ENCODE peak calls at places on chromosomes 13 and 19, in four cellular contexts. X, H, L and S are unnamed samples.
A peak's percentile ranks its signal among the peaks of the same experiment; 100 is the strongest.

GRCh38 chr13:69331245-69331644 is 776.4 kb upstream of the ATXN8OS start:
- DNase-seq in X (no peak), H (peak; percentile 3), L (peak; percentile 6), S (no peak)

GRCh38 chr13:27022571-27023311 is 148.9 kb downstream of the USP12 start:
- DNase-seq in X (no peak), H (peak; percentile 81), L (no peak), S (no peak)

GRCh38 chr19:17626456-17626855 is 61.7 kb downstream of the UNC13A start:
- DNase-seq in X (no peak), H (no peak), L (peak; percentile 70), S (no peak)

GRCh38 chr13:81929988-81930387 is 1589.1 kb upstream of the SPRY2 start:
- DNase-seq in X (no peak), H (peak; percentile 35), L (peak; percentile 27), S (peak; percentile 25)

GRCh38 chr13:51805313-51805712 is 1.4 kb upstream of the DHRS12 start:
- DNase-seq in X (no peak), H (no peak), L (no peak), S (no peak)

GRCh38 chr13:50617134-50617721 is 226.3 kb downstream of the DLEU7 start:
- DNase-seq in X (no peak), H (peak; percentile 94), L (peak; percentile 24), S (no peak)

GRCh38 chr13:44244288-44244687 is 129.3 kb upstream of the SERP2 start:
- DNase-seq in X (no peak), H (peak; percentile 93), L (no peak), S (no peak)

GRCh38 chr13:42490676-42491075 is 83.3 kb upstream of the TNFSF11 start:
- DNase-seq in X (no peak), H (no peak), L (no peak), S (no peak)

GRCh38 chr19:43148233-43148632 is 38.1 kb downstream of the PSG5 start:
- DNase-seq in X (no peak), H (peak; percentile 86), L (no peak), S (no peak)

GRCh38 chr13:52788011-52788410 is 48.4 kb upstream of the CNMD start:
- DNase-seq in X (no peak), H (no peak), L (no peak), S (no peak)